ENCODE peak calls at places on chromosomes 7 and 10, in five cellular contexts. M, E, U, S and T are unnamed samples.

GRCh38 chr10:90319188-90319914 is 538.5 kb downstream of the HTR7 start:
- DNase-seq in S (no peak), U (no peak), M (peak; percentile 94), E (no peak), T (peak; percentile 32)

GRCh38 chr7:131454538-131454937 is 101.9 kb downstream of the PODXL start:
- DNase-seq in S (no peak), E (no peak), M (no peak), U (no peak), T (no peak)

GRCh38 chr10:72276421-72277339 is 3.0 kb downstream of the DDIT4 start:
- DNase-seq in U (peak; percentile 78), S (no peak), E (no peak), M (peak; percentile 73), T (no peak)

GRCh38 chr7:87414400-87415188 is 60.9 kb downstream of the ABCB4 start:
- DNase-seq in M (peak; percentile 72), S (peak; percentile 51), E (no peak), U (no peak), T (no peak)

GRCh38 chr7:44261239-44261638 is 60.5 kb downstream of the YKT6 start:
- DNase-seq in U (no peak), S (no peak), E (no peak), M (no peak), T (peak; percentile 50)

GRCh38 chr10:119575506-119575905 is 21.3 kb downstream of the TIAL1 start:
- DNase-seq in U (no peak), S (no peak), M (peak; percentile 34), E (no peak), T (no peak)

GRCh38 chr7:5693529-5693928 is 87.9 kb downstream of the RNF216 start:
- DNase-seq in E (no peak), S (no peak), U (no peak), M (peak; percentile 76), T (peak; percentile 79)

GRCh38 chr7:76262683-76263402 is 39.6 kb upstream of the HSPB1 start:
- DNase-seq in M (peak; percentile 60), U (peak; percentile 57), S (no peak), E (no peak), T (no peak)

GRCh38 chr7:108124820-108125219 is 5.3 kb downstream of the LAMB4 start:
- DNase-seq in S (no peak), M (peak; percentile 23), E (no peak), U (no peak), T (no peak)

GRCh38 chr10:67119648-67120047 is 193.8 kb downstream of the LRRTM3 start:
- DNase-seq in S (no peak), M (no peak), U (no peak), E (no peak), T (no peak)

GRCh38 chr7:148478551-148478950 is 112.0 kb upstream of the C7orf33 start:
- DNase-seq in S (no peak), M (no peak), E (no peak), U (no peak), T (no peak)

GRCh38 chr7:2175514-2175913 is 57.2 kb downstream of the MAD1L1 start:
- DNase-seq in E (no peak), S (peak; percentile 96), M (peak; percentile 97), U (no peak), T (no peak)

GRCh38 chr7:148800677-148801076 is 83.4 kb downstream of the EZH2 start:
- DNase-seq in U (no peak), M (no peak), S (no peak), E (no peak), T (no peak)

GRCh38 chr7:148914208-148914777 is 30.2 kb upstream of the EZH2 start:
- DNase-seq in U (no peak), M (peak; percentile 85), S (no peak), E (no peak), T (peak; percentile 72)

GRCh38 chr10:93006435-93007039 is 54.1 kb upstream of the CYP26C1 start:
- DNase-seq in M (peak; percentile 75), S (no peak), U (no peak), E (no peak), T (no peak)

GRCh38 chr7:12802070-12802469 is 114.6 kb downstream of the ARL4A start:
- DNase-seq in E (no peak), S (no peak), M (no peak), U (no peak), T (no peak)

GRCh38 chr7:11751807-11752389 is 80.1 kb downstream of the THSD7A start:
- DNase-seq in S (no peak), E (no peak), U (no peak), M (no peak), T (no peak)

GRCh38 chr10:124131176-124131575 is 37.8 kb upstream of the CHST15 start:
- DNase-seq in U (no peak), S (no peak), M (no peak), E (no peak), T (no peak)

GRCh38 chr10:992523-993340 is 4.5 kb downstream of the GTPBP4 start:
- DNase-seq in E (no peak), S (no peak), U (no peak), M (no peak), T (no peak)

GRCh38 chr7:18558910-18559309 is 63.4 kb downstream of the HDAC9 start:
- DNase-seq in M (no peak), S (no peak), U (no peak), E (no peak), T (no peak)

DNA sequence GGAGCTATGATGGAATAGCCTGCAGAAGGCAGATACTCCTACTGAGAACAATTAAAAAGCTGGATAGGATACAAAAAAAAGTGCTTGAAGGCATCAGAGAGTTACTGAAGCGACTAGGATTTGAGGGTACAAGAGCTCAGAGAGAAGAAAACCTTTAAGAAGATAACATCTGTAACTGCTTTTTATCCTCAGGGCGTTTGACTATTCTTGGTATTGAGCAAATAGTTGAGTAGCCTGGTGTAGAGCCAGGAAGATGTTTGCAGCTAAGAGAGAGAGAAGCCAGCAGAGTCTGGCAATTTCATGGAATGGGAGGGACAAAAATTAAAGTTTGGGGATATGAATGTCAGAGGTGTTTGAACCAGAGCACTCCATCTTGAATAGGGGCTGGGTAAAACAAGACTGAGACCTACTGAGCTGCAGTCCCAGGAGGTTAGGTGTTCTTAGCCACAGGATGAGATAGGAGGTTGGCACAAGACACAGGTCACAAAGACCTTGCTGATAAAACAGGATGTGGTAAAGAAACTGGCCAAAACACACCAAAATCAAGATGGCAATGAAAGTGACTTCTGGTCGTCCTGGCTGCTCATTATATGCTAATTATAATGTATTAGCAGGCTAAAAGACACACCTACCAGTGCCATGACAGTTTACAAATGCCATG is 428.8 kb downstream of the SH2D4B start:
- DNase-seq in U (no peak), E (no peak), S (no peak), M (no peak), T (peak; percentile 6)
- H3K4me3 ChIP-seq in U (no peak overlapping the region), E (no peak overlapping the region), S (no peak overlapping the region), M (no peak overlapping the region), T (no peak overlapping the region)

GRCh38 chr7:74405191-74405898 is 48.4 kb upstream of the GTF2IRD1 start:
- DNase-seq in E (no peak), U (no peak), M (no peak), S (no peak), T (no peak)
- TF ChIP-seq CTCF in E (no peak), U (no peak), M (peak; percentile 26), S (peak; percentile 44), T (peak; percentile 21)

GRCh38 chr10:117555017-117555416 is 12.5 kb downstream of the EMX2 start:
- DNase-seq in E (no peak), U (no peak), S (no peak), M (no peak), T (no peak)
- H3K27me3 ChIP-seq in E (peaks cover 73% of the 10 kb centered on the region), U (no peaks in the 10 kb centered on the region), S (peaks cover 15% of the 10 kb centered on the region), M (peaks cover 40% of the 10 kb centered on the region), T (peaks cover 4% of the 10 kb centered on the region)

GRCh38 chr7:151738925-151739324 is 138.0 kb downstream of the PRKAG2 start:
- DNase-seq in M (no peak), U (no peak), E (no peak), S (no peak), T (no peak)

GRCh38 chr7:151736403-151736909 is 140.5 kb downstream of the PRKAG2 start:
- DNase-seq in S (peak; percentile 85), M (peak; percentile 96), E (peak; percentile 43), U (peak; percentile 51), T (no peak)

GRCh38 chr7:151732834-151733585 is 143.9 kb downstream of the PRKAG2 start:
- DNase-seq in M (peak; percentile 36), U (peak; percentile 0), S (no peak), E (no peak), T (no peak)

GRCh38 chr7:151735186-151735853 is 141.6 kb downstream of the PRKAG2 start:
- DNase-seq in U (no peak), E (no peak), M (no peak), S (no peak), T (no peak)

DNA sequence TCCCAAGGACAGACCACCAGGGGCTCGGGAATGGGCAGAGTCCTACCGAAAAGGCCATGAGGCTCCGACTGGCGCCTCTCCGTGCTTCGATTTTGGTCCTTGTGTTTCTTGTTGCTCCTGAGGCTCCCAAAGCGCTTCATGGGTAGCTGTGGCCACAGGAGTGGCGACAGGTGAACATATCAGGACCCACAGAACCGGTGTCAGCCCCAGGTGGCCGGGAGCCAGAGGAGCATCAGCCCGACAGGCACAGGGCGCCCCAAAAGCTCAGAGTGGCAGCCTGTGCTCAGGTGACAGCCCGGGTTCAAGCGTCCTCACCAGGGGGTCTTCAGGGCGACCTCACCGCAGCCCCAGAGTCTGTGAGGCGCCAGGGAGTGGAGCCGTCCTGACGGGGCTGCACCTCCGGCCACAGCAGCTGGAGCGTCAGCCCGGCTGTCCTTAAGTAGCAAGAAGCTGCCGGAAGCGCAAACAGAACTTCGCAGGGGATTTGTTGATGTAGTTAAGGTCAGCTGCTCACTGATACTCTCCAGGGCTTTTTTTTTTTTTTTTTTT is 141.0 kb downstream of the PRKAG2 start:
- DNase-seq in U (no peak), S (no peak), M (no peak), E (no peak), T (no peak)
- H3K4me3 ChIP-seq in U (no peak overlapping the region), S (peak overlapping the region; percentile 28), M (peak overlapping the region; percentile 28), E (peak overlapping the region; percentile 29), T (no peak overlapping the region)

DNA sequence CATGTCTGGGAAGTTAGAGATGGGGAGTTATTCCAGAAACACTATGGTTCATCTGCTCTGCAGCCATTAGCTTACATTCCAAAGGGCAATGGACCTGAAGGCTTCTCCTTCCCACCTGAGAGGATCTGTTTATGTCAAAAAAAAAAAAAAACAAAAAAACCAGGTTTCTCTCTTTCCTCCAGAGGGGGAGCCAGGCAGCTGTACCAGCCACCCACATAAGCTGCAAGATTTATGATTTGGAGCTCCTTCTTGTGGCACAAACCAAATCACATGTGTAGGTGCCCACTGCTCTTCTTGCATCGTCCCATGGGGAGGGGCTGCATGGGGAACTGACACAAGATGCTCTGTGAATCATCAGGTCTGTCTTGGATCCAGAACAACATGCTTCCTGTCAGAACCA is 231.6 kb upstream of the IGFBP3 start:
- DNase-seq in M (no peak), S (no peak), U (no peak), E (no peak), T (no peak)
- TF ChIP-seq CTCF in M (no peak), S (no peak), U (no peak), E (no peak), T (peak; percentile 18)

GRCh38 chr7:26858229-26858568 is 6.2 kb downstream of the SKAP2 start:
- DNase-seq in E (no peak), M (peak; percentile 5), U (no peak), S (no peak), T (no peak)
- H3K27me3 ChIP-seq in E (peaks cover 7% of the 10 kb centered on the region), M (no peaks in the 10 kb centered on the region), U (no peaks in the 10 kb centered on the region), S (no peaks in the 10 kb centered on the region), T (no peaks in the 10 kb centered on the region)